ENCODE peak calls at places on chromosome 12, in ten cellular contexts. S, R, L, Y, N, E, U, G, D and V are unnamed samples.

GRCh38 chr12:50676761-50677160 is 87.1 kb upstream of the ATF1 start:
- DNase-seq in S (no peak), Y (no peak), G (no peak), L (no peak), U (no peak), D (no peak), N (no peak), R (no peak), E (no peak), V (no peak)

GRCh38 chr12:89770391-89770790 is 61.8 kb upstream of the ATP2B1 start:
- DNase-seq in S (no peak), R (no peak), D (no peak), G (no peak), L (no peak), E (no peak), Y (no peak), U (no peak), N (no peak), V (no peak)

GRCh38 chr12:6996040-6996441 is 22.2 kb downstream of the LPCAT3 start:
- DNase-seq in Y (no peak), L (peak; percentile 23), D (no peak), N (no peak), E (no peak), U (no peak), R (peak; percentile 50), G (no peak), S (no peak), V (no peak)

GRCh38 chr12:49632986-49633702 is 9.8 kb downstream of the PRPF40B start:
- DNase-seq in E (no peak), Y (no peak), L (no peak), N (no peak), U (no peak), G (no peak), R (no peak), D (no peak), S (no peak), V (no peak)

GRCh38 chr12:79983969-79984629 is 49.2 kb upstream of the PPP1R12A start:
- DNase-seq in Y (no peak), U (no peak), S (no peak), G (no peak), R (no peak), D (no peak), L (no peak), E (no peak), N (no peak), V (no peak)

GRCh38 chr12:5872745-5873144 is 72.3 kb downstream of the ANO2 start:
- DNase-seq in R (peak; percentile 8), U (no peak), Y (no peak), N (no peak), E (no peak), L (peak; percentile 16), S (no peak), D (no peak), G (peak; percentile 34), V (peak; percentile 34)

GRCh38 chr12:55664826-55665225 is 28.1 kb downstream of the OR10P1 start:
- DNase-seq in Y (no peak), E (no peak), D (no peak), R (no peak), L (no peak), U (no peak), G (no peak), S (no peak), N (no peak), V (no peak)

GRCh38 chr12:29616664-29617409 is 119.4 kb upstream of the OVCH1 start:
- DNase-seq in S (no peak), Y (no peak), L (peak; percentile 34), R (no peak), N (no peak), E (no peak), G (no peak), D (no peak), U (no peak), V (no peak)

GRCh38 chr12:81259360-81259759 is 181.5 kb downstream of the ACSS3 start:
- DNase-seq in S (no peak), G (no peak), R (no peak), Y (no peak), E (no peak), N (no peak), U (no peak), L (no peak), D (no peak), V (no peak)

GRCh38 chr12:95146767-95147166 is 70.5 kb downstream of the FGD6 start:
- DNase-seq in E (no peak), L (no peak), Y (no peak), R (no peak), D (no peak), G (no peak), U (no peak), S (no peak), N (no peak), V (no peak)

GRCh38 chr12:42260518-42260917 is 22.5 kb upstream of the YAF2 start:
- DNase-seq in D (no peak), Y (no peak), L (no peak), N (no peak), R (no peak), G (no peak), E (no peak), S (no peak), U (no peak), V (no peak)

GRCh38 chr12:125683748-125684381 is 618.6 kb downstream of the AACS start:
- DNase-seq in R (no peak), D (no peak), G (no peak), N (peak; percentile 50), Y (peak; percentile 65), E (peak; percentile 3), U (peak; percentile 61), S (no peak), L (no peak), V (peak; percentile 10)

GRCh38 chr12:113254298-113254697 is 33.0 kb downstream of the TPCN1 start:
- DNase-seq in R (no peak), U (no peak), E (no peak), N (no peak), Y (no peak), G (no peak), D (no peak), S (no peak), L (no peak), V (no peak)

GRCh38 chr12:111904438-111904837 is 62.4 kb downstream of the MAPKAPK5 start:
- DNase-seq in R (no peak), N (no peak), U (no peak), L (no peak), G (no peak), E (no peak), Y (no peak), S (no peak), D (no peak), V (no peak)

GRCh38 chr12:64610660-64611429 is 550 bp downstream of the RASSF3 start:
- DNase-seq in L (no peak), D (peak; percentile 66), E (peak; percentile 27), S (peak; percentile 63), Y (peak; percentile 83), N (peak; percentile 80), U (peak; percentile 86), G (peak; percentile 62), R (peak; percentile 72), V (peak; percentile 51)

GRCh38 chr12:62190921-62191746 is 69.1 kb upstream of the USP15 start:
- DNase-seq in R (no peak), L (no peak), U (no peak), G (no peak), S (peak; percentile 2), Y (no peak), D (peak; percentile 2), E (no peak), N (peak; percentile 28), V (no peak)

GRCh38 chr12:124030510-124030909 is 57.5 kb downstream of the ZNF664 start:
- DNase-seq in R (peak; percentile 38), G (peak; percentile 17), Y (no peak), E (no peak), U (no peak), L (no peak), S (no peak), N (no peak), D (no peak), V (no peak)

GRCh38 chr12:8449293-8449944 is 6.3 kb upstream of the CLEC6A start:
- DNase-seq in U (no peak), G (no peak), R (no peak), D (no peak), E (no peak), N (no peak), S (no peak), L (no peak), Y (no peak), V (no peak)

GRCh38 chr12:92030618-92031017 is 115.0 kb downstream of the BTG1 start:
- DNase-seq in U (peak; percentile 82), E (no peak), D (peak; percentile 48), L (no peak), S (peak; percentile 52), N (peak; percentile 39), R (no peak), Y (no peak), G (no peak), V (no peak)

GRCh38 chr12:22215467-22216253 is 118.8 kb downstream of the ST8SIA1 start:
- DNase-seq in G (no peak), S (no peak), Y (no peak), N (no peak), R (no peak), D (no peak), U (no peak), E (no peak), L (no peak), V (no peak)

GRCh38 chr12:12661086-12661485 is 34.9 kb downstream of the GPR19 start:
- DNase-seq in U (no peak), R (no peak), Y (no peak), N (no peak), L (no peak), G (no peak), E (no peak), S (no peak), D (no peak), V (no peak)